ENCODE peak calls at places on chromosomes 6 and 20, in five cellular contexts. One of them, this sample, is unnamed.

GRCh38 chr6:163392533-163392932 is 22.0 kb upstream of the QKI start:
- DNase-seq in mammary epithelial cell: peak
- DNase-seq in aorta: no peak
- DNase-seq in pancreas: peak
- DNase-seq in adipocyte: peak
- DNase-seq in this sample: peak

GRCh38 chr6:84536914-84537638 is 227.3 kb downstream of the TBX18 start:
- DNase-seq in mammary epithelial cell: no peak
- DNase-seq in adipocyte: no peak
- DNase-seq in pancreas: no peak
- DNase-seq in aorta: no peak
- DNase-seq in this sample: no peak

GRCh38 chr6:9896806-9897205 is 518.1 kb downstream of the TFAP2A start:
- DNase-seq in mammary epithelial cell: peak
- DNase-seq in pancreas: no peak
- DNase-seq in aorta: no peak
- DNase-seq in adipocyte: peak
- DNase-seq in this sample: no peak

GRCh38 chr20:10219452-10219791 is 792 bp downstream of the SNAP25 start:
- DNase-seq in adipocyte: peak
- DNase-seq in mammary epithelial cell: peak
- DNase-seq in aorta: peak
- DNase-seq in pancreas: peak
- DNase-seq in this sample: peak

GRCh38 chr6:13461805-13462204 is 25.6 kb downstream of the GFOD1 start:
- DNase-seq in mammary epithelial cell: peak
- DNase-seq in adipocyte: no peak
- DNase-seq in aorta: no peak
- DNase-seq in pancreas: no peak
- DNase-seq in this sample: no peak

GRCh38 chr20:45957021-45957941 is 14.7 kb downstream of the ZNF335 start:
- DNase-seq in adipocyte: no peak
- DNase-seq in mammary epithelial cell: no peak
- DNase-seq in pancreas: peak
- DNase-seq in aorta: peak
- DNase-seq in this sample: no peak

GRCh38 chr6:133553652-133554051 is 312.5 kb downstream of the EYA4 start:
- DNase-seq in adipocyte: peak
- DNase-seq in mammary epithelial cell: peak
- DNase-seq in pancreas: peak
- DNase-seq in aorta: no peak
- DNase-seq in this sample: peak

GRCh38 chr6:20483902-20484497 is 50.3 kb upstream of the CDKAL1 start:
- DNase-seq in aorta: no peak
- DNase-seq in adipocyte: peak
- DNase-seq in pancreas: no peak
- DNase-seq in mammary epithelial cell: no peak
- DNase-seq in this sample: no peak

GRCh38 chr6:93684339-93684738 is 265.0 kb upstream of the EPHA7 start:
- DNase-seq in adipocyte: no peak
- DNase-seq in pancreas: no peak
- DNase-seq in mammary epithelial cell: no peak
- DNase-seq in aorta: no peak
- DNase-seq in this sample: no peak

GRCh38 chr6:148593130-148593812 is 153.6 kb upstream of the UST start:
- DNase-seq in mammary epithelial cell: no peak
- DNase-seq in pancreas: no peak
- DNase-seq in adipocyte: peak
- DNase-seq in aorta: no peak
- DNase-seq in this sample: no peak

GRCh38 chr6:108737594-108738546 is 110.4 kb upstream of the ARMC2 start:
- DNase-seq in adipocyte: peak
- DNase-seq in mammary epithelial cell: peak
- DNase-seq in aorta: peak
- DNase-seq in pancreas: no peak
- DNase-seq in this sample: peak

GRCh38 chr6:70686548-70687133 is 19.0 kb downstream of the SMAP1 start:
- DNase-seq in adipocyte: peak
- DNase-seq in pancreas: no peak
- DNase-seq in aorta: no peak
- DNase-seq in mammary epithelial cell: peak
- DNase-seq in this sample: no peak

GRCh38 chr6:44222987-44223470 is 366 bp upstream of the SLC29A1 start:
- DNase-seq in mammary epithelial cell: no peak
- DNase-seq in pancreas: no peak
- DNase-seq in aorta: no peak
- DNase-seq in adipocyte: no peak
- DNase-seq in this sample: no peak

GRCh38 chr6:46510656-46511055 is 19.4 kb upstream of the RCAN2 start:
- DNase-seq in adipocyte: peak
- DNase-seq in aorta: peak
- DNase-seq in mammary epithelial cell: peak
- DNase-seq in pancreas: peak
- DNase-seq in this sample: peak

GRCh38 chr20:46060975-46061374 is 28.8 kb downstream of the NCOA5 start:
- DNase-seq in mammary epithelial cell: no peak
- DNase-seq in pancreas: no peak
- DNase-seq in aorta: no peak
- DNase-seq in adipocyte: no peak
- DNase-seq in this sample: no peak

GRCh38 chr20:37845261-37845681 is 57.7 kb upstream of the VSTM2L start:
- DNase-seq in adipocyte: no peak
- DNase-seq in mammary epithelial cell: no peak
- DNase-seq in pancreas: peak
- DNase-seq in aorta: no peak
- DNase-seq in this sample: peak

GRCh38 chr6:10465633-10466499 is 51.0 kb upstream of the TFAP2A start:
- DNase-seq in pancreas: no peak
- DNase-seq in adipocyte: peak
- DNase-seq in aorta: no peak
- DNase-seq in mammary epithelial cell: peak
- DNase-seq in this sample: no peak

GRCh38 chr20:14647016-14647415 is 309.6 kb upstream of the FLRT3 start:
- DNase-seq in adipocyte: no peak
- DNase-seq in mammary epithelial cell: no peak
- DNase-seq in aorta: no peak
- DNase-seq in pancreas: no peak
- DNase-seq in this sample: no peak

GRCh38 chr20:59987135-59987534 is 28.9 kb downstream of the CDH26 start:
- DNase-seq in aorta: no peak
- DNase-seq in pancreas: no peak
- DNase-seq in mammary epithelial cell: peak
- DNase-seq in adipocyte: no peak
- DNase-seq in this sample: no peak

GRCh38 chr20:42024653-42025052 is 406.5 kb upstream of the CHD6 start:
- DNase-seq in pancreas: no peak
- DNase-seq in mammary epithelial cell: no peak
- DNase-seq in aorta: no peak
- DNase-seq in adipocyte: no peak
- DNase-seq in this sample: no peak

GRCh38 chr6:132587462-132587861 is 2.1 kb downstream of the TAAR5 start:
- DNase-seq in aorta: no peak
- DNase-seq in pancreas: no peak
- DNase-seq in mammary epithelial cell: no peak
- DNase-seq in adipocyte: no peak
- DNase-seq in this sample: no peak

GRCh38 chr6:36839819-36840379 is 655 bp upstream of the CPNE5 start:
- DNase-seq in pancreas: no peak
- DNase-seq in aorta: peak
- DNase-seq in mammary epithelial cell: no peak
- DNase-seq in adipocyte: peak
- DNase-seq in this sample: peak

GRCh38 chr6:80932364-80932763 is 820.1 kb downstream of the TENT5A start:
- DNase-seq in aorta: no peak
- DNase-seq in mammary epithelial cell: no peak
- DNase-seq in pancreas: no peak
- DNase-seq in adipocyte: no peak
- DNase-seq in this sample: no peak

GRCh38 chr20:14568701-14569100 is 231.3 kb upstream of the FLRT3 start:
- DNase-seq in adipocyte: peak
- DNase-seq in mammary epithelial cell: no peak
- DNase-seq in pancreas: no peak
- DNase-seq in aorta: no peak
- DNase-seq in this sample: no peak

GRCh38 chr20:37914672-37915433 is 11.9 kb downstream of the VSTM2L start:
- DNase-seq in mammary epithelial cell: no peak
- DNase-seq in aorta: no peak
- DNase-seq in pancreas: no peak
- DNase-seq in adipocyte: peak
- DNase-seq in this sample: no peak

GRCh38 chr20:13777171-13777601 is 7.5 kb downstream of the ESF1 start:
- DNase-seq in mammary epithelial cell: peak
- DNase-seq in aorta: no peak
- DNase-seq in adipocyte: no peak
- DNase-seq in pancreas: no peak
- DNase-seq in this sample: no peak

GRCh38 chr6:94071835-94072234 is 652.5 kb upstream of the EPHA7 start:
- DNase-seq in pancreas: no peak
- DNase-seq in aorta: no peak
- DNase-seq in adipocyte: peak
- DNase-seq in mammary epithelial cell: no peak
- DNase-seq in this sample: no peak

GRCh38 chr6:2344319-2344905 is 99.0 kb upstream of the GMDS start:
- DNase-seq in pancreas: no peak
- DNase-seq in mammary epithelial cell: no peak
- DNase-seq in adipocyte: no peak
- DNase-seq in aorta: no peak
- DNase-seq in this sample: no peak

DNA sequence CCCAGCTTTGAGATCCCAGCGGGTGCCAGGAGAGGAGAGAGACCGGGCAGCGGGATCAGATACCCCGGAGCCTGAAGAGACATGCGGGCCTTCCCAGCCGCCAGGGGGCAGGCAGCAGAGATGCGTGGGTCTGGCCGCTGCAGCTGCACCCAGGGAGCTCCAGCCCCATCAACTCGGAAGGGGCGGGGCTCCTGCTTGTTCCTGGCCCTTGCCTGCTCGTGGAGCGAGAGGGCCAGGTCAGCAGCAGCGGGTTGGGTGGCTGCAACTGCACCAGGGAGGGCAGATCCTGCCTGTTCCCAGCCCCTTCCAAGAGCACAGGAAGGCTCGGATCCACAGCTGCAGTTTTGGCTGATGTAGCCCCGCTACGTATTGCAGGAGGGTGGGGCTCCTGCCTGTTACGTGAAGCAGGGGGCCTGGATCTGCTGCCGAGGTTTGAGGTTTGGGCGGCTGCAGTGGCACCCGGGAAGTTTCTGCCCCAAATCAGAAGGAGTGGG is 532.8 kb downstream of the RFPL4B start:
- DNase-seq in aorta: peak
- DNase-seq in pancreas: peak
- DNase-seq in mammary epithelial cell: no peak
- DNase-seq in adipocyte: no peak
- DNase-seq in this sample: peak
- H3K4me3 ChIP-seq in aorta: no peak
- H3K4me3 ChIP-seq in pancreas: peak
- H3K4me3 ChIP-seq in mammary epithelial cell: no peak
- H3K4me3 ChIP-seq in adipocyte: no peak
- H3K4me3 ChIP-seq in this sample: no peak

DNA sequence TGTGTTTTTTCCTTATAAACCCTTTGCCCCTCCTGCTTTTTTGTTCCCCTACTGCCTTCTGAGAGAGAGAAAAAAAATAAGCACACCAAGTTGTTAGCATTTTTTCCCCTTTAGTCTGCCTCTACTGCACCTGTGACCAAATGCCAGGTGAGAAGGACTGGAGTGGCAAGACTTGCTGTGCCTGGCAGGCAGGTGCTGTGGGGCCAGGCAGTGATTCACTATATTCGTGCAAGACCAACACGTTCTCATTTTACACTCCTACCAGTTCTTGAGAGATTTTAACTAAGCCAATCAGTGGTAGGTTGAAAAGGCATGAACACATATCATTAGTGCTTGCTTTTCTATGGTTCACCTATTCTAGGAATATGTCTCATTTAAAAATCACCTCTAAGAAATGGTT is 109.7 kb downstream of the FIG4 start:
- DNase-seq in aorta: no peak
- DNase-seq in pancreas: no peak
- DNase-seq in mammary epithelial cell: no peak
- DNase-seq in adipocyte: no peak
- DNase-seq in this sample: no peak
- H3K4me3 ChIP-seq in aorta: no peak
- H3K4me3 ChIP-seq in pancreas: no peak
- H3K4me3 ChIP-seq in mammary epithelial cell: no peak
- H3K4me3 ChIP-seq in adipocyte: no peak
- H3K4me3 ChIP-seq in this sample: no peak

DNA sequence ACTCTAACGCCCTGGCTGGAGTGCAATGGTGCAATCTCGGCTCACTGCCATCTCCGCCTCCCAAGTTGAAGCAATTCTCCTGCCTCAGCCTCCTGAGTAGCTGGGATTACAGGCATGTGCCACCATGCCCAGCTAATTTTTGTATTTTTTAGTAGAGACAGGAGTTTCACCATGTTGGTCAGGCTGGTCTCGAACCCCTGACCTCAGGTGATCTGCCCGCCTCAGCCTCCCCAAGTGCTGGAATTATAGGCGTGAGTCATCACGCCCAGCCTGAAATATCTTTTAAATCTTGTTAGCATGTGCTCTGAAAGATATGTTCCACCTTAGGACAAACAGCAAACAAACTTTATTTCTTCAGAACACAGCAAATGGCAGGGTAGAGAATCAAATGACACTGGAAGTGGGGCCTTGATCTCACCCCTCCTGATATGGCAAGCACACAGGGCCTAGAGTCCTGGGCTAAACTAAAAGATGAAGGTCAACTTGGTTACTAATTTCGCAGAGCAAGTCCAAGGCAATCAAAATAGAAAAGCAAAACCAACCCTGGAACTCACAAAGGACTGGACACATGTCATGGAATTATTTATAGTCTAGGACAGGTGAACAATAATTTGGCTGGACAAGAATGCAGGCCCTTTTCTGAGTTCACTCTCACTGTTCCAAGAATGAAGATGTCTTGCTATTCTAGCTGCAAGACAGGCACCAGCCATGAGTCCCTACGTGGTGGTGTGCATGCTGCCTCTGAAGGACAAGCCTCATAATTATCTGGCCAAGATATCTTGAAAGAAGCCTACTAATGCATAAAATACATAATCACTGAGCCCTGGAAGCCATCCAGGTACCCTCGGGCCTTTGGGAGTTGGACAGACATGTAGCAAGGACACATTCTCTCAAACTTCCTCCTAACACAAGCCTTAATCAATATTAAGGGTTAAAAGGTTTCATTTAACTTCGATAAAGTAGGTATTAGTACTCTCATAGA is 35.6 kb downstream of the B4GALT5 start:
- DNase-seq in adipocyte: no peak
- DNase-seq in mammary epithelial cell: no peak
- DNase-seq in pancreas: no peak
- DNase-seq in aorta: no peak
- DNase-seq in this sample: no peak
- H3K4me3 ChIP-seq in adipocyte: peak
- H3K4me3 ChIP-seq in mammary epithelial cell: no peak
- H3K4me3 ChIP-seq in pancreas: no peak
- H3K4me3 ChIP-seq in aorta: no peak
- H3K4me3 ChIP-seq in this sample: no peak

DNA sequence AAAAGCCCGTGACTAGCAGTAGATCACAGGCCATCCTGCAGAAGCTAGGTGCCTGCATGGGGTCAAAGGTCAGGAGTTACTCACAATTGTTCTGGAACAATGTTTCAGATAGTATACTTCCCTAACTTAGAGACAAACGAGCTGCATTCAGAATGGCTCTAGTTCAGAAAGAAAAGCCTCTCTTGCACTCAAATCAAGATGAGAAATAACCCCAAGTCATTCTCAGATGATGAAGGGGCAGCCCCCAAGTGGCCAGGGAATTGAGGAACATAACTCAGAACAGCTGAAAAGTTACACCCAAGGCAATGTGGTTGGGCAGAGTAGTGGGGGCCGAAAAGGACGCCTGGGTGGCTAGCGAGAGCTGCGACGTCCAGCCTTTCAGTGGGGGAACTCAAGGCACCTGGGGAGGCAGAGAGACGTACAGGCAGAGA is 27.8 kb downstream of the FYN start:
- DNase-seq in pancreas: no peak
- DNase-seq in mammary epithelial cell: no peak
- DNase-seq in adipocyte: no peak
- DNase-seq in aorta: no peak
- DNase-seq in this sample: no peak
- H3K4me3 ChIP-seq in pancreas: no peak
- H3K4me3 ChIP-seq in mammary epithelial cell: no peak
- H3K4me3 ChIP-seq in adipocyte: no peak
- H3K4me3 ChIP-seq in aorta: no peak
- H3K4me3 ChIP-seq in this sample: no peak

This sample was measured in right cardiac atrium.